ENCODE peak calls at places on chromosomes 1 and 21, in ten cellular contexts. P is GF-D8; G is central memory CD8-positive, alpha-beta T cell; M is LoVo; B is M059J; C is MV-4-11; O is HFFc6; Z is activated CD4-positive, alpha-beta T cell treated with anti-CD3 and anti-CD28 coated beads, Interleukin-2, amount 50 U/mL, for 4 hours; I is posterior cingulate gyrus; L is stimulated activated CD8-positive, alpha-beta memory T cell treated with anti-CD3 and anti-CD28 coated beads, Interleukin-4, amount 100 ng/mL, for 4 hours. R is an unnamed sample.

GRCh38 chr1:235703516-235703915 is 53.9 kb upstream of the GNG4 start:
- DNase-seq in M (no peak), B (peak), C (no peak), Z (no peak), I (no peak), O (peak), P (no peak), G (no peak), L (no peak), R (no peak)

GRCh38 chr1:151314137-151314875 is 12.9 kb downstream of the PI4KB start:
- DNase-seq in I (peak), P (no peak), L (no peak), G (no peak), Z (no peak), B (peak), O (peak), C (no peak), M (no peak), R (no peak)

GRCh38 chr1:100767176-100767876 is 47.8 kb downstream of the VCAM1 start:
- DNase-seq in I (no peak), L (no peak), C (no peak), G (no peak), Z (no peak), P (no peak), O (no peak), M (no peak), B (peak), R (no peak)

GRCh38 chr1:181135815-181136737 is 47.6 kb downstream of the IER5 start:
- DNase-seq in B (peak), Z (no peak), M (peak), G (no peak), P (peak), C (peak), L (no peak), O (peak), I (no peak), R (no peak)

GRCh38 chr1:200231787-200232222 is 178.0 kb downstream of the ZNF281 start:
- DNase-seq in P (no peak), B (peak), I (no peak), Z (no peak), M (no peak), O (peak), C (peak), G (no peak), L (no peak), R (no peak)

GRCh38 chr1:11174271-11174942 is 14.7 kb upstream of the ANGPTL7 start:
- DNase-seq in Z (no peak), C (no peak), I (no peak), O (no peak), M (no peak), L (no peak), P (no peak), G (no peak), B (no peak), R (no peak)

GRCh38 chr21:38139380-38140168 is 117.2 kb upstream of the KCNJ15 start:
- DNase-seq in Z (no peak), P (no peak), B (peak), C (no peak), M (peak), L (no peak), O (no peak), I (no peak), G (no peak), R (no peak)

GRCh38 chr1:241767737-241768136 is 80.3 kb upstream of the EXO1 start:
- DNase-seq in B (no peak), O (no peak), G (no peak), Z (no peak), P (no peak), L (no peak), C (no peak), I (no peak), M (no peak), R (no peak)

GRCh38 chr1:19385236-19385635 is 73.1 kb downstream of the SLC66A1 start:
- DNase-seq in P (no peak), L (no peak), B (no peak), M (no peak), Z (no peak), I (no peak), C (no peak), G (no peak), O (no peak), R (no peak)

GRCh38 chr1:99180915-99181314 is 83.4 kb upstream of the PLPPR4 start:
- DNase-seq in G (no peak), C (no peak), P (no peak), L (no peak), O (no peak), B (no peak), Z (no peak), I (no peak), M (no peak), R (no peak)

GRCh38 chr1:174215766-174216165 is 56.4 kb downstream of the RABGAP1L start:
- DNase-seq in O (no peak), P (no peak), M (no peak), C (no peak), I (no peak), G (no peak), B (no peak), Z (no peak), L (no peak), R (no peak)

GRCh38 chr1:222372221-222372620 is 175.7 kb downstream of the HHIPL2 start:
- DNase-seq in O (peak), I (no peak), L (no peak), B (peak), P (no peak), M (no peak), G (no peak), Z (no peak), C (no peak), R (no peak)

GRCh38 chr1:196660912-196661311 is 9.1 kb downstream of the CFH start:
- DNase-seq in L (no peak), C (peak), I (no peak), O (peak), Z (no peak), M (peak), P (no peak), B (peak), G (no peak), R (no peak)

GRCh38 chr1:1212780-1213152 is 1.2 kb downstream of the TNFRSF4 start:
- DNase-seq in C (peak), M (no peak), Z (peak), O (no peak), I (no peak), P (peak), L (no peak), G (peak), B (no peak), R (peak)

GRCh38 chr1:3049905-3050304 is 19.1 kb upstream of the PRDM16 start:
- DNase-seq in I (no peak), P (no peak), B (no peak), Z (no peak), O (no peak), L (no peak), M (no peak), G (no peak), C (no peak), R (no peak)

GRCh38 chr1:173341307-173341706 is 134.2 kb upstream of the TNFSF4 start:
- DNase-seq in C (no peak), L (no peak), B (peak), M (no peak), O (peak), G (no peak), Z (no peak), P (no peak), I (no peak), R (no peak)

GRCh38 chr1:81020506-81020905 is 780.2 kb upstream of the ADGRL2 start:
- DNase-seq in O (no peak), B (no peak), Z (no peak), P (no peak), M (no peak), G (no peak), C (no peak), L (no peak), I (no peak), R (no peak)

GRCh38 chr21:35328856-35329455 is 279.9 kb upstream of the RUNX1 start:
- DNase-seq in P (no peak), M (no peak), C (no peak), O (no peak), I (no peak), B (no peak), L (no peak), G (no peak), Z (no peak), R (no peak)

GRCh38 chr1:155983191-155984023 is 5.1 kb upstream of the ARHGEF2 start:
- DNase-seq in C (no peak), G (no peak), M (peak), L (no peak), O (peak), Z (no peak), B (peak), P (no peak), I (peak), R (no peak)

GRCh38 chr1:31431351-31431750 is 18.3 kb downstream of the SERINC2 start:
- DNase-seq in M (no peak), B (no peak), G (no peak), I (no peak), L (no peak), P (no peak), O (no peak), Z (no peak), C (no peak), R (no peak)

GRCh38 chr1:7574121-7575040 is 196.7 kb upstream of the VAMP3 start:
- DNase-seq in B (peak), I (no peak), C (no peak), P (no peak), M (no peak), Z (no peak), G (no peak), L (no peak), O (no peak), R (no peak)

GRCh38 chr1:214850432-214851010 is 232.0 kb upstream of the KCNK2 start:
- DNase-seq in O (no peak), B (peak), L (no peak), P (no peak), M (no peak), Z (no peak), C (no peak), G (no peak), I (no peak), R (no peak)

GRCh38 chr1:160993544-160993943 is 27.4 kb downstream of the F11R start:
- DNase-seq in P (peak), C (peak), G (no peak), L (no peak), M (no peak), Z (no peak), O (peak), B (peak), I (no peak), R (no peak)

GRCh38 chr1:45198185-45198584 is 8.2 kb downstream of the ZSWIM5 start:
- DNase-seq in G (no peak), P (no peak), M (no peak), I (no peak), B (no peak), O (no peak), L (no peak), Z (no peak), C (no peak), R (no peak)

GRCh38 chr1:43531453-43531905 is 796 bp downstream of the PTPRF start:
- DNase-seq in I (no peak), B (peak), M (no peak), P (no peak), Z (no peak), L (no peak), C (no peak), G (no peak), O (no peak), R (no peak)

GRCh38 chr1:155816351-155816750 is 40.7 kb downstream of the GON4L start:
- DNase-seq in B (no peak), M (no peak), G (no peak), O (no peak), L (no peak), C (no peak), Z (no peak), P (no peak), I (no peak), R (no peak)

GRCh38 chr1:150182233-150182632 is 32.5 kb downstream of the PLEKHO1 start:
- DNase-seq in P (no peak), B (no peak), C (no peak), Z (no peak), L (no peak), G (no peak), I (peak), M (no peak), O (no peak), R (no peak)

GRCh38 chr1:212554401-212554800 is 54.2 kb upstream of the ATF3 start:
- DNase-seq in L (no peak), I (no peak), G (no peak), M (no peak), C (no peak), Z (no peak), P (no peak), B (peak), O (no peak), R (no peak)

GRCh38 chr1:36457691-36458090 is 6.5 kb downstream of the MRPS15 start:
- DNase-seq in I (no peak), C (peak), P (peak), Z (no peak), L (no peak), O (no peak), M (no peak), G (no peak), B (no peak), R (no peak)

GRCh38 chr1:3902546-3902945 is 2.5 kb upstream of the C1orf174 start:
- DNase-seq in L (no peak), G (no peak), Z (no peak), O (no peak), B (no peak), C (no peak), M (no peak), I (no peak), P (no peak), R (no peak)

GRCh38 chr1:224114787-224115175 is 870 bp downstream of the FBXO28 start:
- DNase-seq in C (no peak), L (no peak), M (no peak), O (no peak), G (no peak), I (no peak), P (no peak), Z (no peak), B (peak), R (no peak)

GRCh38 chr1:89908294-89908992 is 86.5 kb upstream of the ZNF326 start:
- DNase-seq in P (peak), L (no peak), B (no peak), O (no peak), C (peak), M (no peak), Z (no peak), G (no peak), I (no peak), R (no peak)

GRCh38 chr1:244046907-244047738 is 4.0 kb upstream of the ZBTB18 start:
- DNase-seq in P (no peak), B (peak), C (no peak), O (no peak), G (no peak), M (no peak), I (no peak), L (no peak), Z (peak), R (no peak)

GRCh38 chr1:210251680-210252490 is 19.3 kb downstream of the SERTAD4 start:
- DNase-seq in P (no peak), L (no peak), O (no peak), Z (no peak), M (no peak), C (no peak), I (no peak), G (no peak), B (no peak), R (no peak)

GRCh38 chr1:111218947-111219346 is 8.6 kb upstream of the CHI3L2 start:
- DNase-seq in L (no peak), M (no peak), G (no peak), O (no peak), P (no peak), Z (no peak), B (no peak), I (no peak), C (no peak), R (no peak)

GRCh38 chr21:26972131-26972707 is 5.3 kb upstream of the ADAMTS5 start:
- DNase-seq in G (no peak), M (no peak), I (no peak), C (peak), Z (no peak), L (no peak), P (peak), O (no peak), B (no peak), R (no peak)

R was measured in stimulated activated CD4-positive, alpha-beta T cell treated with anti-CD3 and anti-CD28 coated beads, Interleukin-2, amount 100 ng/mL, for 24 hours.